ENCODE peak calls at places on chromosomes 2 and 18, in eight cellular contexts. One of them, this sample, is unnamed. For H3K36me3, the result is how much of the 10 kb centered on the place peaks cover.

GRCh38 chr2:119487434-119488244 is 36.6 kb downstream of the SCTR start:
- DNase-seq in left ventricle myocardium inferior: no peak
- DNase-seq in GM23338: no peak
- DNase-seq in stomach: peak
- DNase-seq in sigmoid colon: no peak
- DNase-seq in heart right ventricle: no peak
- DNase-seq in PC-3: no peak
- DNase-seq in IMR-90: no peak
- DNase-seq in this sample: no peak

GRCh38 chr18:77100751-77101355 is 31.7 kb downstream of the MBP start:
- DNase-seq in GM23338: no peak
- DNase-seq in sigmoid colon: no peak
- DNase-seq in left ventricle myocardium inferior: no peak
- DNase-seq in stomach: no peak
- DNase-seq in heart right ventricle: no peak
- DNase-seq in PC-3: peak
- DNase-seq in IMR-90: no peak
- DNase-seq in this sample: no peak

GRCh38 chr2:237482485-237482884 is 4.6 kb upstream of the MLPH start:
- DNase-seq in IMR-90: no peak
- DNase-seq in left ventricle myocardium inferior: peak
- DNase-seq in stomach: peak
- DNase-seq in sigmoid colon: peak
- DNase-seq in heart right ventricle: peak
- DNase-seq in PC-3: no peak
- DNase-seq in GM23338: no peak
- DNase-seq in this sample: no peak

GRCh38 chr2:23673830-23674679 is 252.9 kb downstream of the ATAD2B start:
- DNase-seq in left ventricle myocardium inferior: no peak
- DNase-seq in PC-3: peak
- DNase-seq in stomach: no peak
- DNase-seq in sigmoid colon: no peak
- DNase-seq in GM23338: peak
- DNase-seq in IMR-90: no peak
- DNase-seq in heart right ventricle: no peak
- DNase-seq in this sample: no peak

GRCh38 chr2:213188971-213189899 is 37.8 kb upstream of the IKZF2 start:
- DNase-seq in sigmoid colon: no peak
- DNase-seq in stomach: no peak
- DNase-seq in PC-3: no peak
- DNase-seq in heart right ventricle: no peak
- DNase-seq in GM23338: peak
- DNase-seq in left ventricle myocardium inferior: no peak
- DNase-seq in IMR-90: peak
- DNase-seq in this sample: no peak

GRCh38 chr2:29293830-29294438 is 178.7 kb downstream of the CLIP4 start:
- DNase-seq in heart right ventricle: no peak
- DNase-seq in stomach: no peak
- DNase-seq in IMR-90: peak
- DNase-seq in sigmoid colon: no peak
- DNase-seq in GM23338: peak
- DNase-seq in left ventricle myocardium inferior: no peak
- DNase-seq in PC-3: peak
- DNase-seq in this sample: no peak

GRCh38 chr2:189533274-189534035 is 47.1 kb downstream of the SLC40A1 start:
- DNase-seq in PC-3: no peak
- DNase-seq in stomach: no peak
- DNase-seq in sigmoid colon: no peak
- DNase-seq in left ventricle myocardium inferior: no peak
- DNase-seq in IMR-90: no peak
- DNase-seq in heart right ventricle: no peak
- DNase-seq in GM23338: no peak
- DNase-seq in this sample: no peak

GRCh38 chr2:123051136-123051535 is 974.0 kb upstream of the CNTNAP5 start:
- DNase-seq in PC-3: no peak
- DNase-seq in sigmoid colon: no peak
- DNase-seq in heart right ventricle: no peak
- DNase-seq in left ventricle myocardium inferior: no peak
- DNase-seq in stomach: no peak
- DNase-seq in GM23338: no peak
- DNase-seq in IMR-90: no peak
- DNase-seq in this sample: no peak

GRCh38 chr2:122055541-122055940 is 300.1 kb downstream of the TSN start:
- DNase-seq in left ventricle myocardium inferior: no peak
- DNase-seq in IMR-90: no peak
- DNase-seq in sigmoid colon: no peak
- DNase-seq in GM23338: no peak
- DNase-seq in stomach: no peak
- DNase-seq in PC-3: no peak
- DNase-seq in heart right ventricle: no peak
- DNase-seq in this sample: no peak

GRCh38 chr18:45617284-45617683 is 2.0 kb downstream of the SLC14A2 start:
- DNase-seq in stomach: peak
- DNase-seq in sigmoid colon: peak
- DNase-seq in left ventricle myocardium inferior: peak
- DNase-seq in heart right ventricle: peak
- DNase-seq in IMR-90: peak
- DNase-seq in PC-3: peak
- DNase-seq in GM23338: no peak
- DNase-seq in this sample: peak

DNA sequence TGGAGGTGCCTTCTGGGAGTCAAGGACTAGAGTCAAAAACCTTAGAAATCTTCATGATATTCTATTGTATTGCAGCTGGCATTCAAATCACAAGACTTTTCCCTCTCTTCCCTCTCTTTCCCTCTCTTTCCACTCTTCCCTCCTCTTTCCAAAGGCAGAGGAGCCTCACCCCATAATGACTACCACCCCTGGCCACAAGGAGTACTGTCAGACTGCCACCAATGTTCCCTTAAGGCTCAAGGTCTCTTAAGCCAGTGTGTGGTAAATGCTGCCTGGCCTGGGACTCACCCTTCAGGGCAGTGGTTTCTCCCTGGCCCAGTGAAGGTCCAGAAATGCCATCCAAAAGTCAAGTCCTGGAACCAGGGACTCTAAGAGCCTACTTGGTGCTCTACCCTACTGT is 605.9 kb upstream of the PKDCC start:
- DNase-seq in stomach: no peak
- DNase-seq in IMR-90: no peak
- DNase-seq in heart right ventricle: no peak
- DNase-seq in sigmoid colon: no peak
- DNase-seq in PC-3: no peak
- DNase-seq in GM23338: peak
- DNase-seq in left ventricle myocardium inferior: no peak
- DNase-seq in this sample: no peak
- TF ChIP-seq CTCF in stomach: no peak
- TF ChIP-seq CTCF in IMR-90: no peak
- TF ChIP-seq CTCF in heart right ventricle: no peak
- TF ChIP-seq CTCF in sigmoid colon: no peak
- TF ChIP-seq CTCF in PC-3: no peak
- TF ChIP-seq CTCF in GM23338: no peak
- TF ChIP-seq CTCF in left ventricle myocardium inferior: no peak
- TF ChIP-seq CTCF in this sample: no peak

GRCh38 chr2:174546519-174547506 is 50.8 kb downstream of the WIPF1 start:
- DNase-seq in GM23338: peak
- DNase-seq in heart right ventricle: no peak
- DNase-seq in sigmoid colon: no peak
- DNase-seq in PC-3: peak
- DNase-seq in IMR-90: peak
- DNase-seq in stomach: no peak
- DNase-seq in left ventricle myocardium inferior: no peak
- DNase-seq in this sample: no peak
- H3K4me3 ChIP-seq in GM23338: no peak
- H3K4me3 ChIP-seq in heart right ventricle: no peak
- H3K4me3 ChIP-seq in sigmoid colon: no peak
- H3K4me3 ChIP-seq in PC-3: no peak
- H3K4me3 ChIP-seq in IMR-90: no peak
- H3K4me3 ChIP-seq in stomach: no peak
- H3K4me3 ChIP-seq in left ventricle myocardium inferior: no peak
- H3K4me3 ChIP-seq in this sample: no peak

DNA sequence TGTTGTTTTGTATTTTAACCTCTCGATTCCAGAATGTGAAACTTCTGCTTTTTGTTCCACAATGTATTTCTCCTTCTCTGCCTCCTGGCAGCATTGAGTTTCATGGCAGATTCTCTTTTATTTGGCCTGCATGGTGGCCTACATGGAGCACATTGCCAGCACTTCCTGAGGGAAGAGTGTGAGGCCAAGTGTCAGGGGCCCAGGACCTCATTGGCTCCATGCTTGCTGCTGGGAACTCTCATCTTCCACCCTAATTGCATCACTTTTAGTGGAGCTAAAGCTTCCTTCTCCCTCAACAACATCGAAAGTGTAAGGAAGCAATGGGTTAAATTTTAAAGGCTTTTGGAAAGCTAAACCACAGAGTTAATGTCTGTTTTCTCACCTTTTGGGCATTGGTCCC is 9.5 kb downstream of the TRIB2 start:
- DNase-seq in PC-3: no peak
- DNase-seq in GM23338: no peak
- DNase-seq in IMR-90: no peak
- DNase-seq in left ventricle myocardium inferior: no peak
- DNase-seq in heart right ventricle: no peak
- DNase-seq in sigmoid colon: no peak
- DNase-seq in stomach: no peak
- DNase-seq in this sample: no peak
- H3K36me3 ChIP-seq in PC-3: half or more
- H3K36me3 ChIP-seq in GM23338: under half
- H3K36me3 ChIP-seq in IMR-90: half or more
- H3K36me3 ChIP-seq in left ventricle myocardium inferior: half or more
- H3K36me3 ChIP-seq in heart right ventricle: half or more
- H3K36me3 ChIP-seq in sigmoid colon: under half
- H3K36me3 ChIP-seq in stomach: under half
- H3K36me3 ChIP-seq in this sample: under half

GRCh38 chr2:109239720-109240119 is 110.7 kb downstream of the SH3RF3 start:
- DNase-seq in stomach: no peak
- DNase-seq in heart right ventricle: no peak
- DNase-seq in left ventricle myocardium inferior: no peak
- DNase-seq in PC-3: peak
- DNase-seq in IMR-90: peak
- DNase-seq in GM23338: no peak
- DNase-seq in sigmoid colon: no peak
- DNase-seq in this sample: no peak

GRCh38 chr2:109237792-109238191 is 108.8 kb downstream of the SH3RF3 start:
- DNase-seq in heart right ventricle: no peak
- DNase-seq in left ventricle myocardium inferior: no peak
- DNase-seq in stomach: no peak
- DNase-seq in IMR-90: no peak
- DNase-seq in GM23338: no peak
- DNase-seq in PC-3: no peak
- DNase-seq in sigmoid colon: no peak
- DNase-seq in this sample: no peak

GRCh38 chr2:109242222-109242653 is 113.2 kb downstream of the SH3RF3 start:
- DNase-seq in stomach: no peak
- DNase-seq in left ventricle myocardium inferior: peak
- DNase-seq in PC-3: no peak
- DNase-seq in sigmoid colon: peak
- DNase-seq in GM23338: no peak
- DNase-seq in IMR-90: no peak
- DNase-seq in heart right ventricle: peak
- DNase-seq in this sample: no peak

GRCh38 chr2:109236147-109236546 is 107.1 kb downstream of the SH3RF3 start:
- DNase-seq in left ventricle myocardium inferior: no peak
- DNase-seq in heart right ventricle: no peak
- DNase-seq in sigmoid colon: no peak
- DNase-seq in PC-3: no peak
- DNase-seq in IMR-90: no peak
- DNase-seq in stomach: no peak
- DNase-seq in GM23338: no peak
- DNase-seq in this sample: no peak

GRCh38 chr2:109238580-109238979 is 109.6 kb downstream of the SH3RF3 start:
- DNase-seq in stomach: peak
- DNase-seq in GM23338: no peak
- DNase-seq in IMR-90: peak
- DNase-seq in sigmoid colon: peak
- DNase-seq in PC-3: peak
- DNase-seq in left ventricle myocardium inferior: peak
- DNase-seq in heart right ventricle: peak
- DNase-seq in this sample: peak
- TF ChIP-seq CTCF in stomach: no peak
- TF ChIP-seq CTCF in GM23338: no peak
- TF ChIP-seq CTCF in IMR-90: no peak
- TF ChIP-seq CTCF in sigmoid colon: no peak
- TF ChIP-seq CTCF in PC-3: no peak
- TF ChIP-seq CTCF in left ventricle myocardium inferior: no peak
- TF ChIP-seq CTCF in heart right ventricle: no peak
- TF ChIP-seq CTCF in this sample: no peak

DNA sequence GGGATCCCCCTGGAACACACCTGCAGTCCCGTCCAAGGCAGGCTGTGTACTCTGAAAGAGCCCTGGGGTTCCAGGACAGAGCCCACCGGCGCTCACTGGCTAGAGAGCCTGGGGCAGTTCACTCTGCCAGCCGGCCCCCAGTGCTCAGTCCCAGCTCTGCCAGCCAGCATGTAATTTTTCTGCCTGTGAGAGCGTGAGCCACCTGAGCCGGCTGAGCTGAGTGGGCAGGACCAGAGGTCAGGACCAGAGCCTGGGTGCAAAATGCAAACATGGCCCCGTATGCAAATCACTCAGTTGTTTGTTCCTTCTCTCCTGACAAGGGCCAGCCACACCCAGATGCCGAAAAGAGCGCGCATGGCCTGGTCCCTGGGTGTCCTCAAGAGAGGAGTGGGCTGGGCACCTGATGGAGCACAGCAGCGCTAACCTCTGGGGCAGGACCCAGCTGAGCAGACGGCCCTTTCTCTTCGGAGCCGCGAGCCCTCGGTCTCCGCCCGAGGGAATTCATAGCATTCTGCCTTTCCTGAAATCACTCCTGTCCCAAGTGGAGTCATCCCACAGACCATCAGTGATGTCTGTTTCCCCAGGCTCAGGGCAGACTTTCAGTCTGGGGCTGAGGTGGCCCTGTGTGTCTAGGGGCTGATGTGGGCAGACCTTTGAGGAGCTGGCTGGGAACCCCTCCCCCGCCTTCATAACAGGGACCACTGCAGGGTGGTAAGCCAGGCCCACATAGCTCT is 36.5 kb upstream of the PTMA start:
- DNase-seq in sigmoid colon: no peak
- DNase-seq in heart right ventricle: no peak
- DNase-seq in PC-3: no peak
- DNase-seq in left ventricle myocardium inferior: no peak
- DNase-seq in stomach: peak
- DNase-seq in IMR-90: no peak
- DNase-seq in GM23338: no peak
- DNase-seq in this sample: no peak
- H3K4me3 ChIP-seq in sigmoid colon: no peak
- H3K4me3 ChIP-seq in heart right ventricle: no peak
- H3K4me3 ChIP-seq in PC-3: no peak
- H3K4me3 ChIP-seq in left ventricle myocardium inferior: no peak
- H3K4me3 ChIP-seq in stomach: peak
- H3K4me3 ChIP-seq in IMR-90: no peak
- H3K4me3 ChIP-seq in GM23338: no peak
- H3K4me3 ChIP-seq in this sample: no peak